ENCODE peak calls at places on chromosomes 6 and 20, in six cellular contexts. E, B, P, A, L and Q are unnamed samples.

GRCh38 chr20:18613553-18613952 is 25.7 kb downstream of the DTD1 start:
- DNase-seq in P (no peak), A (no peak), B (no peak), E (no peak), L (no peak), Q (no peak)

GRCh38 chr6:142088858-142089216 is 43.9 kb upstream of the GJE1 start:
- DNase-seq in P (no peak), A (no peak), E (no peak), L (no peak), B (no peak), Q (peak; percentile 1)

GRCh38 chr6:101741474-101742171 is 348.1 kb downstream of the GRIK2 start:
- DNase-seq in E (no peak), L (peak; percentile 55), A (no peak), P (no peak), B (no peak), Q (no peak)

GRCh38 chr6:14635933-14636599 is 518.5 kb downstream of the CD83 start:
- DNase-seq in A (no peak), L (no peak), E (no peak), B (no peak), P (no peak), Q (no peak)

GRCh38 chr20:41076776-41077175 is 48.2 kb downstream of the TOP1 start:
- DNase-seq in A (no peak), P (no peak), L (no peak), B (no peak), E (no peak), Q (no peak)

GRCh38 chr6:7138921-7139358 is 31.2 kb downstream of the RREB1 start:
- DNase-seq in A (no peak), E (no peak), L (no peak), B (no peak), P (no peak), Q (no peak)

GRCh38 chr6:103367212-103367611 is 1492.5 kb downstream of the HACE1 start:
- DNase-seq in E (no peak), P (no peak), A (no peak), B (no peak), L (no peak), Q (no peak)

GRCh38 chr6:43219814-43220213 is 9.5 kb downstream of the DNPH1 start:
- DNase-seq in P (no peak), B (no peak), L (no peak), A (no peak), E (no peak), Q (no peak)

GRCh38 chr20:48378976-48379670 is 448.7 kb downstream of the PREX1 start:
- DNase-seq in B (no peak), A (no peak), L (no peak), P (no peak), E (no peak), Q (no peak)

GRCh38 chr6:137451926-137452325 is 42.3 kb downstream of the OLIG3 start:
- DNase-seq in E (no peak), A (no peak), P (no peak), B (no peak), L (no peak), Q (no peak)

GRCh38 chr20:14313621-14314020 is 23.8 kb downstream of the FLRT3 start:
- DNase-seq in E (no peak), L (no peak), P (no peak), A (no peak), B (no peak), Q (no peak)

GRCh38 chr20:18533978-18534644 is 26.4 kb downstream of the SEC23B start:
- DNase-seq in P (no peak), E (no peak), A (no peak), L (no peak), B (no peak), Q (no peak)

GRCh38 chr20:45174434-45175364 is at the start of gene PI3:
- DNase-seq in E (no peak), B (no peak), P (peak; percentile 55), A (no peak), L (no peak), Q (no peak)

GRCh38 chr20:6562111-6562510 is 205.4 kb upstream of the BMP2 start:
- DNase-seq in E (no peak), B (no peak), P (no peak), L (peak; percentile 77), A (no peak), Q (peak; percentile 90)

GRCh38 chr20:62370115-62370806 is 3.1 kb upstream of the LAMA5 start:
- DNase-seq in A (no peak), B (no peak), L (no peak), P (no peak), E (no peak), Q (no peak)

GRCh38 chr20:4449977-4450715 is 271.6 kb upstream of the PRND start:
- DNase-seq in E (no peak), A (no peak), P (no peak), B (no peak), L (no peak), Q (no peak)

GRCh38 chr20:47150403-47151152 is 205.9 kb downstream of the ZMYND8 start:
- DNase-seq in E (no peak), A (no peak), P (no peak), L (peak; percentile 27), B (no peak), Q (peak; percentile 24)

GRCh38 chr6:29631860-29632731 is 887 bp downstream of the GABBR1 start:
- DNase-seq in B (peak; percentile 27), P (no peak), A (peak; percentile 93), L (no peak), E (no peak), Q (no peak)

GRCh38 chr6:130932956-130933355 is 105.8 kb downstream of the SMLR1 start:
- DNase-seq in A (no peak), E (no peak), L (no peak), P (no peak), B (no peak), Q (no peak)

GRCh38 chr20:24147479-24147878 is 158.9 kb upstream of the GGTLC1 start:
- DNase-seq in L (no peak), E (no peak), P (no peak), B (no peak), A (no peak), Q (no peak)

GRCh38 chr6:3456794-3457709 is at the start of gene SLC22A23:
- DNase-seq in P (peak; percentile 35), E (peak; percentile 49), A (peak; percentile 98), L (no peak), B (peak; percentile 44), Q (no peak)

GRCh38 chr6:25462235-25462897 is 183.2 kb downstream of the CARMIL1 start:
- DNase-seq in L (no peak), E (no peak), B (no peak), A (no peak), P (no peak), Q (no peak)

GRCh38 chr6:136823128-136823660 is 802 bp downstream of the PEX7 start:
- DNase-seq in P (no peak), A (no peak), E (no peak), B (no peak), L (no peak), Q (no peak)

GRCh38 chr6:30725713-30726505 is 5.8 kb downstream of the TUBB start:
- DNase-seq in A (no peak), L (no peak), B (no peak), E (no peak), P (no peak), Q (no peak)

GRCh38 chr20:43543138-43543537 is 15.7 kb upstream of the SGK2 start:
- DNase-seq in L (no peak), E (no peak), P (no peak), B (no peak), A (no peak), Q (no peak)

GRCh38 chr6:158706369-158706982 is 56.6 kb downstream of the SYTL3 start:
- DNase-seq in B (no peak), A (no peak), L (no peak), P (no peak), E (no peak), Q (no peak)

GRCh38 chr20:31652917-31653385 is 15.2 kb downstream of the COX4I2 start:
- DNase-seq in B (no peak), P (no peak), L (no peak), A (no peak), E (no peak), Q (no peak)

GRCh38 chr20:9119776-9120175 is 50.9 kb downstream of the PLCB4 start:
- DNase-seq in A (no peak), E (no peak), B (no peak), P (no peak), L (no peak), Q (no peak)

GRCh38 chr6:108395297-108395696 is 100.4 kb downstream of the AFG1L start:
- DNase-seq in P (no peak), L (no peak), E (no peak), A (no peak), B (no peak), Q (no peak)